ENCODE peak calls at places on chromosomes 12 and 14, in nine cellular contexts. One of them, this sample, is unnamed.
A peak's percentile ranks its signal among the peaks of the same experiment; 100 is the strongest.

GRCh38 chr14:98008381-98009113 is 1211.4 kb downstream of the VRK1 start:
- DNase-seq in right lobe of liver: no peak
- DNase-seq in NCI-H226: no peak
- DNase-seq in A172: no peak
- DNase-seq in hypothalamus: no peak
- DNase-seq in stimulated activated CD8-positive, alpha-beta memory T cell treated with anti-CD3 and anti-CD28 coated beads, Interleukin-4, amount 100 ng/mL, for 1 hour: no peak
- DNase-seq in cardiac fibroblast: no peak
- DNase-seq in sigmoid colon: no peak
- DNase-seq in sciatic nerve: no peak
- DNase-seq in this sample: no peak

GRCh38 chr14:100388137-100389050 is 65.3 kb downstream of the SLC25A47 start:
- DNase-seq in right lobe of liver: no peak
- DNase-seq in NCI-H226: no peak
- DNase-seq in A172: no peak
- DNase-seq in hypothalamus: no peak
- DNase-seq in stimulated activated CD8-positive, alpha-beta memory T cell treated with anti-CD3 and anti-CD28 coated beads, Interleukin-4, amount 100 ng/mL, for 1 hour: no peak
- DNase-seq in cardiac fibroblast: no peak
- DNase-seq in sigmoid colon: no peak
- DNase-seq in sciatic nerve: no peak
- DNase-seq in this sample: no peak

GRCh38 chr12:94227066-94227465 is 78.7 kb downstream of the PLXNC1 start:
- DNase-seq in right lobe of liver: no peak
- DNase-seq in NCI-H226: no peak
- DNase-seq in A172: no peak
- DNase-seq in hypothalamus: no peak
- DNase-seq in stimulated activated CD8-positive, alpha-beta memory T cell treated with anti-CD3 and anti-CD28 coated beads, Interleukin-4, amount 100 ng/mL, for 1 hour: no peak
- DNase-seq in cardiac fibroblast: no peak
- DNase-seq in sigmoid colon: no peak
- DNase-seq in sciatic nerve: no peak
- DNase-seq in this sample: no peak

GRCh38 chr14:59303216-59303615 is 114.7 kb downstream of the DAAM1 start:
- DNase-seq in right lobe of liver: no peak
- DNase-seq in NCI-H226: no peak
- DNase-seq in A172: no peak
- DNase-seq in hypothalamus: no peak
- DNase-seq in stimulated activated CD8-positive, alpha-beta memory T cell treated with anti-CD3 and anti-CD28 coated beads, Interleukin-4, amount 100 ng/mL, for 1 hour: no peak
- DNase-seq in cardiac fibroblast: peak; percentile 90
- DNase-seq in sigmoid colon: no peak
- DNase-seq in sciatic nerve: no peak
- DNase-seq in this sample: no peak

GRCh38 chr12:3959799-3960560 is 86.8 kb upstream of the PARP11 start:
- DNase-seq in right lobe of liver: peak; percentile 87
- DNase-seq in NCI-H226: no peak
- DNase-seq in A172: no peak
- DNase-seq in hypothalamus: no peak
- DNase-seq in stimulated activated CD8-positive, alpha-beta memory T cell treated with anti-CD3 and anti-CD28 coated beads, Interleukin-4, amount 100 ng/mL, for 1 hour: no peak
- DNase-seq in cardiac fibroblast: no peak
- DNase-seq in sigmoid colon: no peak
- DNase-seq in sciatic nerve: no peak
- DNase-seq in this sample: no peak

GRCh38 chr14:88168498-88169165 is 154.4 kb downstream of the KCNK10 start:
- DNase-seq in right lobe of liver: no peak
- DNase-seq in NCI-H226: no peak
- DNase-seq in A172: no peak
- DNase-seq in hypothalamus: no peak
- DNase-seq in stimulated activated CD8-positive, alpha-beta memory T cell treated with anti-CD3 and anti-CD28 coated beads, Interleukin-4, amount 100 ng/mL, for 1 hour: peak; percentile 38
- DNase-seq in cardiac fibroblast: peak; percentile 61
- DNase-seq in sigmoid colon: no peak
- DNase-seq in sciatic nerve: no peak
- DNase-seq in this sample: no peak

GRCh38 chr12:29591140-29592020 is 93.9 kb upstream of the OVCH1 start:
- DNase-seq in right lobe of liver: no peak
- DNase-seq in NCI-H226: no peak
- DNase-seq in A172: no peak
- DNase-seq in hypothalamus: no peak
- DNase-seq in stimulated activated CD8-positive, alpha-beta memory T cell treated with anti-CD3 and anti-CD28 coated beads, Interleukin-4, amount 100 ng/mL, for 1 hour: no peak
- DNase-seq in cardiac fibroblast: peak; percentile 62
- DNase-seq in sigmoid colon: no peak
- DNase-seq in sciatic nerve: no peak
- DNase-seq in this sample: no peak

GRCh38 chr12:86264451-86265328 is 8.5 kb upstream of the MGAT4C start:
- DNase-seq in right lobe of liver: no peak
- DNase-seq in NCI-H226: no peak
- DNase-seq in A172: no peak
- DNase-seq in hypothalamus: no peak
- DNase-seq in stimulated activated CD8-positive, alpha-beta memory T cell treated with anti-CD3 and anti-CD28 coated beads, Interleukin-4, amount 100 ng/mL, for 1 hour: no peak
- DNase-seq in cardiac fibroblast: no peak
- DNase-seq in sigmoid colon: peak; percentile 56
- DNase-seq in sciatic nerve: peak; percentile 49
- DNase-seq in this sample: no peak

GRCh38 chr12:12582895-12583303 is 20.2 kb upstream of the DUSP16 start:
- DNase-seq in right lobe of liver: no peak
- DNase-seq in NCI-H226: no peak
- DNase-seq in A172: no peak
- DNase-seq in hypothalamus: no peak
- DNase-seq in stimulated activated CD8-positive, alpha-beta memory T cell treated with anti-CD3 and anti-CD28 coated beads, Interleukin-4, amount 100 ng/mL, for 1 hour: no peak
- DNase-seq in cardiac fibroblast: peak; percentile 72
- DNase-seq in sigmoid colon: no peak
- DNase-seq in sciatic nerve: no peak
- DNase-seq in this sample: no peak

GRCh38 chr12:52439845-52440244 is 5.7 kb upstream of the KRT75 start:
- DNase-seq in right lobe of liver: no peak
- DNase-seq in NCI-H226: no peak
- DNase-seq in A172: no peak
- DNase-seq in hypothalamus: no peak
- DNase-seq in stimulated activated CD8-positive, alpha-beta memory T cell treated with anti-CD3 and anti-CD28 coated beads, Interleukin-4, amount 100 ng/mL, for 1 hour: no peak
- DNase-seq in cardiac fibroblast: no peak
- DNase-seq in sigmoid colon: no peak
- DNase-seq in sciatic nerve: no peak
- DNase-seq in this sample: no peak

This sample was measured in posterior vena cava.